ENCODE peak calls at places on chromosomes 4 and X, in five cellular contexts. E, C, J, Y and F are unnamed samples. For H3K4me1, the result is how much of the 10 kb centered on the place peaks cover.

GRCh38 chr4:53014881-53015280 is 152.8 kb downstream of the RASL11B start:
- DNase-seq in J (no peak), Y (no peak), C (no peak), E (no peak), F (no peak)

GRCh38 chrX:55135171-55135570 is 46.4 kb downstream of the PAGE2 start:
- DNase-seq in C (no peak), Y (peak), E (peak), J (no peak), F (no peak)

GRCh38 chr4:153079824-153080486 is 124.3 kb upstream of the TRIM2 start:
- DNase-seq in C (no peak), Y (no peak), J (no peak), E (no peak), F (no peak)

GRCh38 chr4:478373-478772 is 20.6 kb downstream of the ZNF721 start:
- DNase-seq in J (no peak), E (no peak), Y (peak), C (no peak), F (no peak)

GRCh38 chr4:20552004-20552403 is 148.3 kb upstream of the PACRGL start:
- DNase-seq in J (no peak), E (no peak), Y (no peak), C (no peak), F (no peak)

GRCh38 chr4:128986908-128987307 is 106.4 kb downstream of the SCLT1 start:
- DNase-seq in C (no peak), Y (no peak), E (no peak), J (no peak), F (no peak)

GRCh38 chr4:89752932-89753598 is 83.9 kb downstream of the SNCA start:
- DNase-seq in J (no peak), Y (peak), E (no peak), C (no peak), F (peak)

GRCh38 chr4:186693159-186693815 is 30.4 kb downstream of the FAT1 start:
- DNase-seq in E (peak), C (peak), J (peak), Y (peak), F (peak)

GRCh38 chr4:157992038-157992706 is 180.7 kb downstream of the GASK1B start:
- DNase-seq in C (no peak), E (peak), J (no peak), Y (peak), F (no peak)

GRCh38 chr4:60619531-60620305 is 580.4 kb upstream of the ADGRL3 start:
- DNase-seq in J (no peak), E (no peak), Y (no peak), C (no peak), F (no peak)

GRCh38 chr4:70728096-70728495 is 6.3 kb downstream of the RUFY3 start:
- DNase-seq in C (no peak), Y (no peak), J (no peak), E (no peak), F (no peak)

GRCh38 chr4:2929469-2929868 is 33.7 kb downstream of the NOP14 start:
- DNase-seq in Y (no peak), J (peak), E (no peak), C (no peak), F (no peak)

GRCh38 chr4:38958453-38958852 is 73.8 kb downstream of the TMEM156 start:
- DNase-seq in E (no peak), J (no peak), C (no peak), Y (no peak), F (no peak)

GRCh38 chr4:3713817-3714641 is 52.2 kb upstream of the ADRA2C start:
- DNase-seq in C (no peak), Y (no peak), J (peak), E (no peak), F (no peak)

GRCh38 chr4:78156520-78156919 is 99.4 kb downstream of the FRAS1 start:
- DNase-seq in J (no peak), Y (no peak), E (no peak), C (no peak), F (no peak)

GRCh38 chr4:180828455-180829018 is 1414.7 kb upstream of the TENM3 start:
- DNase-seq in Y (peak), C (no peak), E (peak), J (no peak), F (no peak)

DNA sequence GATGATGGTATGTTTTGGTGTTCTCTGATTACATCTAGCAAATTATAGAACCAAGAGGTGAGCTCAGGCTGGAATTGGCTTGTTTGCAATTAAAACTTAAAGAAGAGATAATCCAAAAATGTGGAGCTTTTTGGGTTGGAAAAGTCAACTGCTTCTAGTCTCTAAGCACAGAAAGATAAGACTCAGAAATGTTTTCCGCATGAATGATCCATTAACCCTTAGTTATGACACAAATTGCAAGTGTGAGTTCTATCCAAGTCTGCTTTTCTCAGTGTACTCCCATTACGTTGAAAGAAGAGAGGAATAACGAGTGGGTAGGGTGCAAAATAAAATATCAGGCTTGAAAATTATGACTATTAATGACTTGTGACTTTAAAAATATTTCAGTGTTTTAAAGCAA is 38.5 kb downstream of the HPGD start:
- DNase-seq in Y (no peak), E (no peak), J (no peak), C (no peak), F (no peak)
- H3K4me1 ChIP-seq in Y (under half), E (under half), J (under half), C (under half), F (under half)

DNA sequence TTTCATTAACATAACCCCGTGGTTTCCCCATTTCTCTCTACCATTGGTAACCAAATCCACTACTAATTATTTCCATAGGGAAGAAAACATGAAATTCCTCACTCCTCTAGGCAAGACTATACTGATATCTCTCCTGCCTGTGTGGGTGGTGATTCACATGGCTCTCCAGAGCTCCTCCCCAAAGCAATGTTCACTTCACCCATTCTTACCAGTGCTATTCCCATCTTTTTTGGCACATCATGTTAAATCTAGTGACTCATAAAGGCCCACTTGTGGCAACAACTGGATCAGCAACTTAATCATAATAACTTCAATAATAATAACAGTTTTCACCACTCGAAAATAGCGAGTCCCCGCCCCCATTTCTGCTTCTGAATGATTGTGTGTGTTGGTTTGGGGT is 6.1 kb upstream of the HCCS start:
- DNase-seq in C (no peak), E (no peak), Y (peak), J (no peak), F (no peak)
- H3K4me1 ChIP-seq in C (under half), E (under half), Y (under half), J (under half), F (under half)

GRCh38 chr4:48191758-48192157 is 57.7 kb upstream of the TXK start:
- DNase-seq in Y (no peak), E (no peak), C (no peak), J (no peak), F (no peak)
- H3K4me1 ChIP-seq in Y (under half), E (under half), C (under half), J (under half), F (under half)

DNA sequence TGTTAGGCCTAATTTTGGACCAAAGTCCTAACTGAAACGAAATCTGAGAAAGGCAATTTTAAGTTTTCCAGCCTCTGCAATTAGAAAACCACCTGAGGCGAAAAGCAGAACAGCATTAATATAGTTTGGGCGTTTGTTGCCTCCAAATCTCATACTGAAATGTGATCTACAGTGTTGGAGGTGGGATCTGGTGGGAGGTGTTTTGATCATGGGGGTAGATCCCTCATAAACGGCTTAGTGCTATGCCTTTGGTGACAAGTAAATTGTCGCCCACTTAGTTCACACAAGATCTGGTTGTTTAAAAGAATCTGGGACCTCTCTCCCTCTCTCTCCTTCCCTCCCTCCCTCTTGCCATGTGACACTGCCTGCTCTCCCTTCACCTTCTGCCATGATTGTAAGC is 5.7 kb downstream of the FAM241A start:
- DNase-seq in Y (no peak), C (no peak), E (no peak), J (no peak), F (no peak)
- H3K4me1 ChIP-seq in Y (under half), C (under half), E (under half), J (under half), F (under half)

GRCh38 chr4:6191448-6192130 is 8.8 kb downstream of the JAKMIP1 start:
- DNase-seq in J (no peak), C (peak), E (no peak), Y (no peak), F (peak)
- H3K4me1 ChIP-seq in J (under half), C (under half), E (under half), Y (under half), F (under half)

DNA sequence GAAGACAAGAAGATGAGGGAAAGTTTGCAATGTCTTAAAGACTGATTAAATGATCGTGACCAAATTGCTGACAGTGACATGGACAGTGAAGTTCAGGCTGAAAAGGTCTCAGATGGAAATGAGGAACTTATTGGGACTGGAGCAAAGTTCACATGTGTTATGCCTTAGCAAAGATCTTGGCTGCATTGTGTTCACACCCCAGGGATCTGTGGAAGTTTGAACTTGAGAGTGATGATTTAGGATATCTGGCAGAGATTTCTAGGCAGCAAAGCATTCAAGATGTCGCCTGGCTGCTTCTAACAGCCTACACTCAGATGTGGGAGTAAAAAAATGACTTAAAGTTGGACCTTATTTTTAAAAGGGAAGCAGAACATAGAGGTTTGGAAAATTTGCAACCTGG is 21.4 kb downstream of the SCARB2 start:
- DNase-seq in J (no peak), E (no peak), Y (no peak), C (no peak), F (no peak)
- H3K4me1 ChIP-seq in J (under half), E (under half), Y (under half), C (under half), F (under half)

DNA sequence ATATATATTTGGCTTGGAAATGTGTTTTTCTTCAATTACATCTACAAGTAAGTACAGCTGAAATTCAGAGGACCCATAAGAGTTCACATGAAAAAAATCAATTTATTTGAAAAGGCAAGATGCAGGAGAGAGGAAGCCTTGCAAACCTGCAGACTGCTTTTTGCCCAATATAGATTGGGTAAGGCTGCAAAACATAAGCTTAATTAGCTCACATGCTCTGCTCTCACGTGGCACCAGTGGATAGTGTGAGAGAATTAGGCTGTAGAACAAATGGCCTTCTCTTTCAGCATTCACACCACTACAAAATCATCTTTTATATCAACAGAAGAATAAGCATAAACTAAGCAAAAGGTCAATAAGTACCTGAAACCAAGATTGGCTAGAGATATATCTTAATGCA is 26.1 kb downstream of the NUDT6 start:
- DNase-seq in Y (no peak), E (no peak), J (no peak), C (no peak), F (no peak)
- H3K4me1 ChIP-seq in Y (under half), E (under half), J (under half), C (under half), F (under half)

GRCh38 chr4:168853770-168854169 is 156.3 kb downstream of the CBR4 start:
- DNase-seq in Y (no peak), C (no peak), J (no peak), E (no peak), F (no peak)
- H3K4me1 ChIP-seq in Y (under half), C (half or more), J (half or more), E (under half), F (half or more)